ENCODE peak calls at places on chromosomes 12 and 14, in four cellular contexts. X, R, S and W are unnamed samples.
A peak's percentile ranks its signal among the peaks of the same experiment; 100 is the strongest.

GRCh38 chr14:86712727-86713126 is 1182.8 kb downstream of the FLRT2 start:
- DNase-seq in R (no peak), S (no peak), X (no peak), W (no peak)

GRCh38 chr14:76113691-76114090 is 38.0 kb upstream of the GPATCH2L start:
- DNase-seq in X (no peak), S (no peak), R (no peak), W (no peak)

GRCh38 chr12:51270847-51271518 is 768 bp upstream of the SMAGP start:
- DNase-seq in S (no peak), R (no peak), X (no peak), W (no peak)

GRCh38 chr12:67981236-67982164 is 7.7 kb upstream of the IFNG-AS1 start:
- DNase-seq in X (no peak), S (no peak), R (no peak), W (no peak)

GRCh38 chr12:25155031-25155576 is 39.9 kb downstream of the DNAI7 start:
- DNase-seq in R (peak; percentile 48), X (no peak), S (no peak), W (no peak)

GRCh38 chr14:103071544-103072251 is 12.3 kb upstream of the LBHD2 start:
- DNase-seq in S (peak; percentile 62), R (no peak), X (no peak), W (no peak)

GRCh38 chr12:579450-580110 is 83.7 kb downstream of the NINJ2 start:
- DNase-seq in X (no peak), S (no peak), R (no peak), W (no peak)

GRCh38 chr12:80763874-80764273 is 47.2 kb downstream of the MYF5 start:
- DNase-seq in S (no peak), X (no peak), R (peak; percentile 26), W (peak; percentile 45)

GRCh38 chr12:48390026-48390425 is 39.3 kb upstream of the ZNF641 start:
- DNase-seq in R (no peak), X (no peak), S (no peak), W (no peak)

GRCh38 chr14:54927551-54927950 is 24.9 kb upstream of the GCH1 start:
- DNase-seq in X (no peak), S (no peak), R (no peak), W (no peak)

GRCh38 chr12:58034712-58035111 is 93.3 kb downstream of the ATP23 start:
- DNase-seq in X (no peak), R (no peak), S (no peak), W (no peak)

GRCh38 chr14:70754989-70755388 is 54.3 kb downstream of the MAP3K9 start:
- DNase-seq in X (no peak), R (no peak), S (no peak), W (no peak)

GRCh38 chr12:121968880-121969279 is 50.5 kb downstream of the CFAP251 start:
- DNase-seq in S (no peak), R (peak; percentile 40), X (no peak), W (no peak)

GRCh38 chr12:106089935-106090334 is 48.8 kb downstream of the NUAK1 start:
- DNase-seq in X (no peak), R (no peak), S (no peak), W (no peak)

GRCh38 chr12:22230280-22230794 is 104.2 kb downstream of the ST8SIA1 start:
- DNase-seq in S (no peak), X (no peak), R (no peak), W (no peak)

GRCh38 chr14:97280526-97280925 is 483.3 kb downstream of the VRK1 start:
- DNase-seq in S (no peak), R (no peak), X (no peak), W (no peak)

GRCh38 chr14:57692671-57693070 is 173.2 kb downstream of the SLC35F4 start:
- DNase-seq in X (no peak), S (no peak), R (peak; percentile 26), W (no peak)

GRCh38 chr14:52513249-52513648 is 39.1 kb downstream of the TXNDC16 start:
- DNase-seq in S (no peak), R (no peak), X (no peak), W (no peak)

GRCh38 chr12:109944975-109945374 is 44.9 kb downstream of the TCHP start:
- DNase-seq in S (no peak), R (no peak), X (peak; percentile 31), W (peak; percentile 39)

GRCh38 chr12:130498589-130499385 is 161.1 kb downstream of the PIWIL1 start:
- DNase-seq in X (no peak), R (no peak), S (no peak), W (no peak)

GRCh38 chr12:13000616-13000934 is 510 bp upstream of the HEBP1 start:
- DNase-seq in X (no peak), R (no peak), S (no peak), W (no peak)